ENCODE peak calls at places on chromosomes 12 and 14, in four cellular contexts. A, H, X and W are unnamed samples.
A peak's percentile ranks its signal among the peaks of the same experiment; 100 is the strongest.

GRCh38 chr12:79692860-79693605 is 2.3 kb upstream of the PAWR start:
- DNase-seq in A (no peak), H (no peak), X (no peak), W (no peak)

GRCh38 chr14:85554106-85554505 is 24.2 kb downstream of the FLRT2 start:
- DNase-seq in A (no peak), H (no peak), X (no peak), W (no peak)

GRCh38 chr12:52469853-52470252 is 3.8 kb downstream of the KRT6C start:
- DNase-seq in A (no peak), H (no peak), X (no peak), W (no peak)

GRCh38 chr12:121102307-121102706 is 30.4 kb upstream of the P2RX7 start:
- DNase-seq in A (no peak), H (no peak), X (no peak), W (no peak)

GRCh38 chr14:56585461-56586084 is 6.0 kb downstream of the TMEM260 start:
- DNase-seq in A (no peak), H (no peak), X (no peak), W (no peak)

GRCh38 chr12:125114365-125115141 is 49.3 kb downstream of the AACS start:
- DNase-seq in A (no peak), H (no peak), X (no peak), W (no peak)

GRCh38 chr14:94028450-94028826 is 2.3 kb downstream of the OTUB2 start:
- DNase-seq in A (no peak), H (no peak), X (no peak), W (no peak)

GRCh38 chr12:67919406-67919805 is 69.8 kb upstream of the IFNG-AS1 start:
- DNase-seq in A (peak; percentile 64), H (no peak), X (no peak), W (no peak)

GRCh38 chr14:51093371-51094281 is 1.3 kb downstream of the TRIM9 start:
- DNase-seq in A (no peak), H (peak; percentile 42), X (peak; percentile 25), W (peak; percentile 80)

GRCh38 chr14:51139221-51139681 is 44.3 kb upstream of the TRIM9 start:
- DNase-seq in A (no peak), H (no peak), X (no peak), W (no peak)

GRCh38 chr12:46535907-46536306 is 163.3 kb upstream of the SLC38A2 start:
- DNase-seq in A (no peak), H (no peak), X (no peak), W (no peak)

GRCh38 chr14:22939684-22940083 is 10.5 kb upstream of the PRMT5 start:
- DNase-seq in A (peak; percentile 28), H (no peak), X (no peak), W (no peak)

GRCh38 chr14:63134801-63135200 is 69.4 kb upstream of the RHOJ start:
- DNase-seq in A (peak; percentile 63), H (no peak), X (no peak), W (peak; percentile 8)

GRCh38 chr12:131113562-131113961 is 159.9 kb downstream of the ADGRD1 start:
- DNase-seq in A (no peak), H (no peak), X (no peak), W (no peak)

GRCh38 chr12:47102845-47103666 is 23.3 kb upstream of the AMIGO2 start:
- DNase-seq in A (no peak), H (no peak), X (no peak), W (no peak)

GRCh38 chr12:30991466-30991865 is 64.9 kb downstream of the TSPAN11 start:
- DNase-seq in A (no peak), H (no peak), X (no peak), W (no peak)

GRCh38 chr12:102302553-102302952 is 104.9 kb upstream of the PMCH start:
- DNase-seq in A (no peak), H (no peak), X (no peak), W (no peak)

GRCh38 chr12:647039-647712 is 16.1 kb downstream of the NINJ2 start:
- DNase-seq in A (no peak), H (no peak), X (no peak), W (no peak)

GRCh38 chr14:101174980-101175606 is 271.6 kb upstream of the RTL1 start:
- DNase-seq in A (no peak), H (no peak), X (no peak), W (no peak)

GRCh38 chr12:26052652-26053051 is 72.2 kb downstream of the BHLHE41 start:
- DNase-seq in A (no peak), H (no peak), X (no peak), W (no peak)

GRCh38 chr12:25420116-25420515 is 133.0 kb downstream of the LMNTD1 start:
- DNase-seq in A (no peak), H (no peak), X (no peak), W (no peak)

GRCh38 chr12:572532-572899 is 90.7 kb downstream of the NINJ2 start:
- DNase-seq in A (peak; percentile 6), H (no peak), X (no peak), W (no peak)

GRCh38 chr14:22536853-22537338 is 52.1 kb downstream of the DAD1 start:
- DNase-seq in A (peak; percentile 94), H (peak; percentile 70), X (no peak), W (no peak)

GRCh38 chr12:39297946-39298345 is 145.0 kb downstream of the KIF21A start:
- DNase-seq in A (no peak), H (no peak), X (no peak), W (no peak)

GRCh38 chr14:67943947-67944346 is 124.4 kb downstream of the RAD51B start:
- DNase-seq in A (peak; percentile 97), H (peak; percentile 70), X (no peak), W (peak; percentile 76)

GRCh38 chr12:71938728-71939385 is at the start of gene TPH2:
- DNase-seq in A (peak; percentile 69), H (peak; percentile 35), X (peak; percentile 24), W (peak; percentile 79)

GRCh38 chr14:87148655-87149054 is 844.3 kb downstream of the GALC start:
- DNase-seq in A (peak; percentile 15), H (no peak), X (no peak), W (no peak)

GRCh38 chr12:67400742-67401141 is 131.6 kb downstream of the CAND1 start:
- DNase-seq in A (no peak), H (no peak), X (no peak), W (no peak)

GRCh38 chr14:103686831-103687485 is 28.3 kb downstream of the XRCC3 start:
- DNase-seq in A (no peak), H (no peak), X (no peak), W (no peak)
- H3K36me3 ChIP-seq in A (peaks cover 75% of the 10 kb centered on the region), H (peaks cover 98% of the 10 kb centered on the region), X (peaks cover 33% of the 10 kb centered on the region), W (peaks cover 65% of the 10 kb centered on the region)

GRCh38 chr14:70563417-70563816 is 28.6 kb upstream of the ADAM20 start:
- DNase-seq in A (no peak), H (no peak), X (no peak), W (no peak)
- H3K36me3 ChIP-seq in A (peaks cover 17% of the 10 kb centered on the region), H (peaks cover 35% of the 10 kb centered on the region), X (peaks cover 23% of the 10 kb centered on the region), W (peaks cover 18% of the 10 kb centered on the region)

DNA sequence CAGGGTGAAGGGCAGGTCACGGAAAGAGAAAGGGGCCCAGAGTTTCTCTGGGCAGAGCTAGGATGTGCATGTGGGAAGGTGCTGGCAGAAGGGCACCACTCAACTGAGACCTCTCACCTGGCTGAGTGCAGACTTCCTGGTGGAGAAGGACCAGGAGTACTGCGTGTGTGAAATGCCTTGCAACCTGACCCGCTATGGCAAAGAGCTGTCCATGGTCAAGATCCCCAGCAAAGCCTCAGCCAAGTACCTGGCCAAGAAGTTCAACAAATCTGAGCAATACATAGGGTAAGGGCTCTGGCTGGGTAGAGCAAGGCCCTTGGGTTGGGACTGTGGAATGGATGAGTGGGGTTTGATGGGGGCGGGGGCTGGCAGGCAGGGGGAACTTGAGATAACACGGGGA is 5.4 kb upstream of the SMARCD1 start:
- DNase-seq in A (no peak), H (no peak), X (no peak), W (no peak)
- H3K36me3 ChIP-seq in A (no peaks in the 10 kb centered on the region), H (no peaks in the 10 kb centered on the region), X (no peaks in the 10 kb centered on the region), W (peaks cover 12% of the 10 kb centered on the region)

DNA sequence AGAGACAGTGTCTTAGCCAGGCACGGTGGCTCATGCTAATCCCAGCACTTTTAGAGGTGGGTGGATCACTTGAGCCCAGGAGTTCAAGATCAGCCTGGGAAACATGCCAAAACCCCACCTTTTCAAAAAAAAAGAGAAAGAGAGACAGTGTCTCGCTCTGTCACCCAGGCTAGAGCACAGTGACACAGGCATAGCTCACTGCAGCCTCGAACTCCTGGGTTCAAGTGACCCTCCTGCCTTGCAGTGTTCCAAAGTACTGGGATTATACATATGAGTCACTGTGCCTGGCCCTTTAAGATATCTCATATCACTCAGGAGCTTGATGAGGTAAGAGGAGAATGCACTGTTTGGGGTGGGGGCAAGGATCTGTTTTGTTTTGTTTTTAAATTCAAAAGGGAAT is 48.1 kb upstream of the LTBP2 start:
- DNase-seq in A (no peak), H (no peak), X (no peak), W (no peak)
- H3K36me3 ChIP-seq in A (peaks cover 26% of the 10 kb centered on the region), H (peaks cover 69% of the 10 kb centered on the region), X (peaks cover 17% of the 10 kb centered on the region), W (peaks cover 20% of the 10 kb centered on the region)

DNA sequence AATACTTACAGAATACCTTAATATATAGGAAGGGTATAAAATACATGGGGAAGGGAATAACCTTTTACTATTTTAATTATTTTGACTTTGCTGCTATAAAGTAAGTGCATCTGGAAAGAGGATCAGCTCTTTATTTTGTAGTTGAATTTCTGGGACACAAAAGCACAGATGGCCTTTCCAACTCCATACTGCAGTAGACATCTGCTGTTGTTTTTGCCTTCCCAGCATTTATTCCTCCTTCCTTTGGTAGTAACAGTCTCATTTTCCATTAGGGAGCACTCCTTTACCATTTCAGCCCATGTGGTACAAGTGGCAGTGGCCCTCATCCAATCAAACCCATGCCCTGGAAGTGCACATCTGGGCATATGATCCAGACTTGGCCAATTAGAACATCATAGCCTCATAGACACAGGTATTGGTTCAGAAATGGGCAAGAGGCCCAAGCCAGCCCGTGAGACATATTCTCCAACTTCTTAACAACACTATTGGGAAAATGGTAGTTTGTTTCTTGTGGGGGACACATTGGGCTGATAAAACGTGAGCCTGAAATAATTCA is 64.8 kb upstream of the YARS2 start:
- DNase-seq in A (no peak), H (peak; percentile 62), X (no peak), W (no peak)
- H3K36me3 ChIP-seq in A (peaks cover 7% of the 10 kb centered on the region), H (peaks cover 53% of the 10 kb centered on the region), X (no peaks in the 10 kb centered on the region), W (no peaks in the 10 kb centered on the region)

DNA sequence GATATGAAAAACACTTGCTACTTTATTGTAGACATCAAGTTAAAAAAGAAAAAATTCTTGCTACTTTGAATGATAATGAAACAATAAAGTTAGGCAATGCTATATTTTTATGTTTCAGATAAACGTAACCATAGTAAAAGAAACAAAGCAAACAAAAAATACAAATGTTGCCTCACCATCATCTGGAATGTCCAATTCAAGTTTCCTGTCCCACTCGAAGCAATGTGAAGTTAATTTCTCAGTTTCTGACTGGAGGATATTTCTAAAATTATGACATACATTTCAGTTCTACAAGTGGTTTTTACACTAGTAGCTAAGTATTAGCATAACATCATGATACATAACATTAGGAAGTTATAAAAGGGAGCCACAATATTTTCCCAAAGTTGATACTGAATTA is 20.9 kb downstream of the DLGAP5 start:
- DNase-seq in A (peak; percentile 40), H (no peak), X (no peak), W (no peak)
- H3K36me3 ChIP-seq in A (no peaks in the 10 kb centered on the region), H (no peaks in the 10 kb centered on the region), X (no peaks in the 10 kb centered on the region), W (peaks cover 46% of the 10 kb centered on the region)